ENCODE peak calls at places on chromosomes 4 and X, in six cellular contexts. W, L, Q, K, C and U are unnamed samples.

GRCh38 chr4:78846258-78846657 is 70.1 kb downstream of the BMP2K start:
- DNase-seq in C (no peak), L (no peak), W (no peak), K (no peak), Q (no peak), U (no peak)

GRCh38 chr4:123676550-123677229 is 280.1 kb downstream of the SPRY1 start:
- DNase-seq in K (no peak), Q (peak; percentile 37), W (no peak), L (peak; percentile 20), C (no peak), U (no peak)

GRCh38 chr4:150212927-150213326 is 134.7 kb downstream of the DCLK2 start:
- DNase-seq in L (no peak), K (peak; percentile 97), Q (no peak), C (no peak), W (no peak), U (peak; percentile 91)

GRCh38 chr4:163544407-163545038 is 50.0 kb downstream of the TMA16 start:
- DNase-seq in Q (peak; percentile 83), C (peak; percentile 79), L (peak; percentile 13), K (no peak), W (peak; percentile 40), U (peak; percentile 59)

GRCh38 chrX:3713225-3713936 is at the start of gene PRKX:
- DNase-seq in C (peak; percentile 85), K (peak; percentile 58), W (peak; percentile 36), L (peak; percentile 24), Q (peak; percentile 76), U (peak; percentile 63)

GRCh38 chr4:104592894-104593470 is 98.3 kb upstream of the CXXC4 start:
- DNase-seq in Q (peak; percentile 10), K (no peak), W (peak; percentile 0), L (peak; percentile 52), C (no peak), U (no peak)

GRCh38 chrX:136619889-136620505 is 28.0 kb upstream of the CD40LG start:
- DNase-seq in Q (no peak), W (no peak), L (no peak), C (no peak), K (no peak), U (no peak)

GRCh38 chrX:57074458-57074857 is 46.9 kb downstream of the SPIN2B start:
- DNase-seq in Q (no peak), K (no peak), W (no peak), C (no peak), L (no peak), U (no peak)

GRCh38 chr4:13347517-13348125 is 136.5 kb downstream of the RAB28 start:
- DNase-seq in L (peak; percentile 52), K (peak; percentile 6), C (no peak), W (peak; percentile 68), Q (no peak), U (no peak)

GRCh38 chrX:48083212-48083611 is 11.8 kb upstream of the ZNF630 start:
- DNase-seq in K (peak; percentile 35), C (peak; percentile 73), L (peak; percentile 10), Q (peak; percentile 54), W (peak; percentile 34), U (peak; percentile 42)

GRCh38 chrX:101368800-101369199 is 17.2 kb downstream of the BTK start:
- DNase-seq in L (no peak), W (no peak), Q (no peak), K (no peak), C (no peak), U (no peak)

GRCh38 chr4:34363842-34364241 is 1880.5 kb downstream of the ARAP2 start:
- DNase-seq in K (no peak), Q (no peak), W (no peak), L (no peak), C (no peak), U (no peak)

GRCh38 chrX:107880054-107880610 is 54.5 kb downstream of the MID2 start:
- DNase-seq in K (peak; percentile 40), W (no peak), Q (no peak), C (no peak), L (no peak), U (no peak)

GRCh38 chrX:125439194-125439849 is 119.7 kb downstream of the TEX13C start:
- DNase-seq in W (no peak), Q (no peak), K (no peak), L (no peak), C (peak; percentile 69), U (no peak)

GRCh38 chr4:1474126-1475090 is 68.2 kb upstream of the NKX1-1 start:
- DNase-seq in C (no peak), L (no peak), Q (no peak), W (no peak), K (no peak), U (no peak)

GRCh38 chrX:122441451-122441850 is 742.6 kb upstream of the GRIA3 start:
- DNase-seq in Q (no peak), C (no peak), W (no peak), K (no peak), L (no peak), U (no peak)

GRCh38 chrX:115642895-115643530 is 82.0 kb downstream of the PLS3 start:
- DNase-seq in C (peak; percentile 14), K (peak; percentile 32), W (peak; percentile 77), L (peak; percentile 21), Q (peak; percentile 44), U (peak; percentile 56)

GRCh38 chr4:53197760-53198150 is 168.1 kb downstream of the SCFD2 start:
- DNase-seq in C (no peak), L (no peak), W (no peak), Q (no peak), K (no peak), U (no peak)

GRCh38 chrX:129577473-129577872 is 37.4 kb downstream of the OCRL start:
- DNase-seq in L (peak; percentile 74), W (peak; percentile 83), Q (no peak), C (peak; percentile 64), K (peak; percentile 5), U (no peak)

GRCh38 chr4:38678078-38678477 is 14.1 kb downstream of the KLF3 start:
- DNase-seq in K (peak; percentile 58), Q (no peak), W (peak; percentile 100), C (no peak), L (peak; percentile 99), U (no peak)

GRCh38 chr4:72326692-72327632 is 242.1 kb downstream of the ADAMTS3 start:
- DNase-seq in W (peak; percentile 42), Q (peak; percentile 54), C (peak; percentile 29), L (peak; percentile 25), K (no peak), U (peak; percentile 33)

GRCh38 chr4:19748470-19748869 is 503.2 kb upstream of the SLIT2 start:
- DNase-seq in L (peak; percentile 75), Q (no peak), K (no peak), C (peak; percentile 6), W (peak; percentile 87), U (no peak)

GRCh38 chr4:2948895-2949781 is 14.1 kb downstream of the NOP14 start:
- DNase-seq in W (no peak), Q (no peak), L (no peak), C (no peak), K (no peak), U (no peak)

GRCh38 chr4:145937990-145938611 is 522 bp downstream of the ZNF827 start:
- DNase-seq in C (no peak), L (peak; percentile 26), K (peak; percentile 45), W (peak; percentile 27), Q (peak; percentile 60), U (peak; percentile 31)

GRCh38 chr4:1011022-1011694 is at the start of gene FGFRL1:
- DNase-seq in W (peak; percentile 77), L (peak; percentile 64), C (peak; percentile 96), Q (peak; percentile 94), K (peak; percentile 86), U (no peak)

GRCh38 chrX:146385529-146385928 is 424.0 kb upstream of the CXorf51B start:
- DNase-seq in W (no peak), L (no peak), K (no peak), C (no peak), Q (no peak), U (no peak)

DNA sequence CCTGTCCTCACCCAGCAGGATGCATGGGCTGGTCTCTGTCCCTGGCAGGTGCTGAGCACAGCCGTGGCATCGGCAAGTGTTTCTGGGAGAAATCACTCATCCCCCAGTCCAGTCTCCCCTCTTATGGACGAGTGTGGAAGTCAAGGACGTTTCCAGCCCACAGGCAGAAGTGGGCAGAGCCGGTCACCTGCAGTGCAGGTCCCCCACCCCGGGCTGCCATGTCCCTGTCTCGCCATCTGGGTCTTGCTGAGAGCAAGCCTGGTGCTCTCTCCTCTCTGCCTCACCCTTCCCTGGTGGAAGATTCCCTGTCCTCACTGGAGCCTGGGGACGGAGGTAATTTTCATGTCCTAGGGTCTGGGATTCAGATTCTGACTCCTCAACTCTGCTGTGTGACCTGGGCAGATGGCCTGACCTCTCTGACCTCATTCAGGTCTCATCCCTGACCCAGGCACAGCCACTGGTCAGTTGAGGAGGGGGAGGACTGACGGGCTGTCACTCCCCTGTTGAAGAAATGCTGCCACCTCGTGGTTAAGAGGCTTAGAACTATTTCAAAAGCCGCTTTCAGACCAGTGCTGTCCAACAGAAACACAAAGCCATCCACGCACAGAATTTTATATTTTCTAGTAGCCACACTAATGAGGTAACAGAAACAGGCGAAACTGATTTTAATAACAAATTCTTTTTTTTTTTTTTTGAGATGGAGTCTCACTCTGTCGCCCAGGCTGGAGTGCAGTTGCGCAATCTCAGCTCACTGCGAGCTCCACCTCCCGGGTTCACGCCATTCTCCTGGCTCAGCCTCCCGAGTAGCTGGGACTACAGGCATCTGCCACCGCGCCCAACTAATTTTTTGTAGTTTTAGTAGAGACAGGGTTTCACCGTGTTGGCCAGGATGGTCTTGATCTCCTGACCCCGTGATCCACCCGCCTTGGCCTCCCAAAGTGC is 1.8 kb downstream of the CPZ start:
- DNase-seq in K (peak; percentile 49), L (peak; percentile 34), C (peak; percentile 90), Q (peak; percentile 93), W (peak; percentile 72), U (peak; percentile 63)
- H3K4me3 ChIP-seq in K (no peak overlapping the region), L (no peak overlapping the region), C (no peak overlapping the region), Q (no peak overlapping the region), W (no peak overlapping the region), U (no peak overlapping the region)

GRCh38 chr4:4395849-4396627 is 9.1 kb downstream of the NSG1 start:
- DNase-seq in C (peak; percentile 26), L (peak; percentile 6), K (no peak), Q (peak; percentile 91), W (peak; percentile 53), U (no peak)
- H3K4me2 ChIP-seq in C (no peak overlapping the region), L (no peak overlapping the region), K (no peak overlapping the region), Q (peak overlapping the region; percentile 55), W (peak overlapping the region; percentile 59), U (no peak overlapping the region)

GRCh38 chr4:128379860-128380259 is 92.2 kb upstream of the PGRMC2 start:
- DNase-seq in L (no peak), Q (peak; percentile 19), W (peak; percentile 49), K (no peak), C (peak; percentile 68), U (peak; percentile 46)
- TF ChIP-seq CTCF in L (peak; percentile 35), Q (peak; percentile 46), W (peak; percentile 55), K (peak; percentile 69), C (peak; percentile 63), U (peak; percentile 68)

DNA sequence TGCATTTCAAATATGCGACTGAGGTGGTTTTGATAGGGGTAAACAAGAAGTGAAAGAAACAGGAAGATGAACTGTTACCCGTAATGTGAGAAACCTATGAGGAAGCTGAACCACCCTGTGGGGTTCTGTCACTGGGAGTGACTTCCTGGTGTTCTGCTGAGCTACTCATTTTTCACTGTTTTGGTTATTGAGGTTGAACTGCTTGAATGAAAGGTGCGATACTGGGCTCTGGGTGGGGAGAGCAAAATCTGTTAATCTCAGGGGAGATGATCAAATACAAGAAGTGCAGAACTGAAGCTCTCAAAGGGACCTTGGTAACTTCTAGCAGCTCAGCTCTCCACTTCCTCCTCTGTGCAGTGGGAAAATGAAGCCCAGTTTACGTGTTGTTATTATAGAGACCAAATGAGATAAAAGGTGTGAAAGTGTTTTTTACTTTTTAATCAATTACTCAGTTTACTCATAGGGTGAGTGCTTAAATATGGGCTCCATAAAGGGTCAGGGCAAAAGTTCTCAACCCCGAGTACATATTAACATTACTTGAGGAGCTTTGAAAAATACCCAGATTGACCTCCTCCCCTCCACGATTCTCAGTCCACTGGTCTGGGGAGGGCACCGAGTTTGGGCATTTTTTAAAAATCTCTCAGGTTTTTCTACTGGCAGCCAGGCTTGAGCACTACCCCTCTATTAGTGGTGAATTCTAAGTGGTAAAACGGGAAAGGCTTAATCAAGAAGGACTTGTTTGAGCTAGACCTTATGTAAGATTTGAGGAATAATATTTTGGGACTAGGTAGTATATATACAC is 66.7 kb downstream of the COQ2 start:
- DNase-seq in Q (no peak), L (no peak), K (no peak), C (no peak), W (no peak), U (peak; percentile 94)
- H3K4me3 ChIP-seq in Q (no peak overlapping the region), L (no peak overlapping the region), K (no peak overlapping the region), C (no peak overlapping the region), W (no peak overlapping the region), U (peak overlapping the region; percentile 45)